ENCODE peak calls at places on chromosomes 11 and 22, in six cellular contexts. Y, Z, X, N, J and B are unnamed samples.

GRCh38 chr22:46734830-46735453 is 3.1 kb downstream of the CERK start:
- DNase-seq in Y (peak), Z (no peak), X (no peak), N (no peak), J (peak), B (peak)

GRCh38 chr22:27798526-27799333 is 2.8 kb downstream of the MN1 start:
- DNase-seq in Y (no peak), Z (no peak), X (no peak), N (no peak), J (peak), B (no peak)

GRCh38 chr11:66369073-66369894 is 2.3 kb downstream of the SLC29A2 start:
- DNase-seq in Y (no peak), Z (no peak), X (no peak), N (no peak), J (no peak), B (no peak)

GRCh38 chr22:37079158-37079557 is 27.6 kb downstream of the KCTD17 start:
- DNase-seq in Y (no peak), Z (no peak), X (no peak), N (no peak), J (no peak), B (no peak)

GRCh38 chr11:62513651-62514050 is 33.0 kb downstream of the AHNAK start:
- DNase-seq in Y (no peak), Z (no peak), X (no peak), N (no peak), J (no peak), B (no peak)

GRCh38 chr22:26606611-26607010 is 11.2 kb downstream of the CRYBB1 start:
- DNase-seq in Y (no peak), Z (no peak), X (no peak), N (peak), J (peak), B (no peak)

GRCh38 chr11:112826026-112826425 is 135.2 kb upstream of the NCAM1 start:
- DNase-seq in Y (no peak), Z (no peak), X (no peak), N (no peak), J (no peak), B (no peak)

GRCh38 chr22:38614331-38615122 is 41.7 kb downstream of the FAM227A start:
- DNase-seq in Y (no peak), Z (no peak), X (no peak), N (no peak), J (peak), B (peak)

GRCh38 chr11:73990727-73991126 is 8.1 kb upstream of the UCP2 start:
- DNase-seq in Y (no peak), Z (no peak), X (no peak), N (no peak), J (no peak), B (no peak)

GRCh38 chr22:44597616-44598015 is 99.6 kb upstream of the RTL6 start:
- DNase-seq in Y (no peak), Z (no peak), X (no peak), N (no peak), J (no peak), B (no peak)

GRCh38 chr11:36672815-36673450 is 74.9 kb upstream of the RAG2 start:
- DNase-seq in Y (no peak), Z (peak), X (no peak), N (peak), J (peak), B (no peak)

GRCh38 chr11:124442442-124442841 is 3.1 kb downstream of the OR8B8 start:
- DNase-seq in Y (no peak), Z (no peak), X (no peak), N (no peak), J (peak), B (no peak)
- TF ChIP-seq CTCF in Y (no peak), Z (no peak), X (no peak), N (no peak), J (peak), B (no peak)

GRCh38 chr11:13358871-13359270 is 81.3 kb downstream of the BMAL1 start:
- DNase-seq in Y (no peak), Z (no peak), X (no peak), N (no peak), J (no peak), B (no peak)

GRCh38 chr11:13352711-13353110 is 75.1 kb downstream of the BMAL1 start:
- DNase-seq in Y (no peak), Z (no peak), X (no peak), N (no peak), J (no peak), B (no peak)

GRCh38 chr11:13355191-13355590 is 77.6 kb downstream of the BMAL1 start:
- DNase-seq in Y (no peak), Z (no peak), X (no peak), N (no peak), J (no peak), B (no peak)

GRCh38 chr11:13357232-13357631 is 79.6 kb downstream of the BMAL1 start:
- DNase-seq in Y (no peak), Z (no peak), X (no peak), N (no peak), J (no peak), B (no peak)

DNA sequence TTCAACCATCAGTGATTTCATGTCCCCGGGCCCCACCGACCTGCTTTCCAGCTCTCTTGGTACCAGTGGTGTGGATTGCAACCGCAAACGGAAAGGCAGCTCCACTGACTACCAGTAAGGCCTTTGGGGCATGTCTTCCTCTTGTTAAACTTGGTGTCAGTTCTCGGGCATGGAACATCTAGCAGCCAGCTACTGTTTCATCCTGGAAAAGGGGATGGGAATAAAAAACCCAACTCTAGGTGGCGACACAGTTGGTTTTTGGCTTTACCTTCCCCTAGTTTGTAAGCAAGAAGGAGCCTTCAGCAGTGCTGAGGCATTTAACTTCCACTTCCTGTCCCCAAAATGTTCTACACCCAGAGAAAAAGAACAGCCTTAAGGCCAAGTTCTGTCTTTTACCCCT is 76.7 kb downstream of the BMAL1 start:
- DNase-seq in Y (no peak), Z (no peak), X (no peak), N (no peak), J (peak), B (no peak)
- TF ChIP-seq CTCF in Y (no peak), Z (peak), X (peak), N (no peak), J (peak), B (peak)

GRCh38 chr22:22144858-22145257 is 99.7 kb upstream of the VPREB1 start:
- DNase-seq in Y (no peak), Z (no peak), X (no peak), N (no peak), J (peak), B (no peak)
- TF ChIP-seq CTCF in Y (no peak), Z (peak), X (no peak), N (no peak), J (peak), B (no peak)

DNA sequence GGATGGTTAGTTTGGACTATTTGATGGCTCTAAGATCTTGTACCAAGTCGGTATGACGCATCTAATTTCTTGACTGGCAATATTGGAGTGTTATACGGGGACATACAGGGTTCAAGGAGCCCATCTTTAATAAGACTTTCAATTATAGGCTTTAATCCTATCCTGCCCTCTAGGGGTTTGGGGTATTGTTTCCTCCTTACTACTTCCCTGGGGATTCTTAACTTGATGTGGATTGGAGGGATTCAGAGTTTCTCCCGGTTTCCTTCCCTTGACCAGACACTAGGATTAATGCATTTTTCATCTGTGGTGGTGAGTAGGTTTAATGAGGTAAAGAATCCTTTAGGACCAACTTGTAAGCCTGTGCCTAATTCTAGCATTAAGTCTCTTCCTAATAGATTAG is 18.8 kb downstream of the CYP2D6 start:
- DNase-seq in Y (no peak), Z (no peak), X (no peak), N (no peak), J (no peak), B (no peak)
- TF ChIP-seq CTCF in Y (no peak), Z (no peak), X (no peak), N (no peak), J (no peak), B (no peak)

GRCh38 chr11:19268901-19269300 is 28.2 kb upstream of the E2F8 start:
- DNase-seq in Y (no peak), Z (no peak), X (no peak), N (no peak), J (no peak), B (no peak)
- TF ChIP-seq CTCF in Y (no peak), Z (no peak), X (no peak), N (no peak), J (no peak), B (no peak)